ENCODE peak calls at places on chromosomes 1 and 21, in five cellular contexts. E is upper lobe of right lung, N is SJSA1, H is mesendoderm, T is tibial artery. Q is an unnamed sample.

GRCh38 chr1:1359668-1360468 is 1.5 kb upstream of the MXRA8 start:
- DNase-seq in E (peak), N (peak), H (no peak), T (no peak), Q (no peak)

GRCh38 chr1:166159656-166160055 is 7.1 kb downstream of the FAM78B start:
- DNase-seq in E (no peak), N (no peak), H (peak), T (no peak), Q (no peak)

GRCh38 chr1:29579821-29580425 is 343.6 kb downstream of the PTPRU start:
- DNase-seq in E (no peak), N (no peak), H (no peak), T (no peak), Q (peak)

GRCh38 chr1:46394108-46394871 is at the start of gene FAAH:
- DNase-seq in E (peak), N (no peak), H (peak), T (peak), Q (no peak)

GRCh38 chr21:37452222-37452621 is 85.6 kb downstream of the DYRK1A start:
- DNase-seq in E (no peak), N (peak), H (peak), T (peak), Q (peak)

GRCh38 chr1:145999321-146000024 is 3.1 kb upstream of the TXNIP start:
- DNase-seq in E (no peak), N (no peak), H (no peak), T (peak), Q (no peak)

GRCh38 chr1:2966940-2967725 is 54.1 kb upstream of the ACTRT2 start:
- DNase-seq in E (peak), N (no peak), H (no peak), T (peak), Q (no peak)

GRCh38 chr1:80218112-80218511 is 1211.6 kb upstream of the ADGRL4 start:
- DNase-seq in E (no peak), N (peak), H (peak), T (no peak), Q (peak)

GRCh38 chr1:58290685-58291372 is 255.7 kb downstream of the OMA1 start:
- DNase-seq in E (no peak), N (no peak), H (peak), T (no peak), Q (peak)

GRCh38 chr1:7783178-7783711 is 846 bp upstream of the PER3 start:
- DNase-seq in E (peak), N (peak), H (peak), T (peak), Q (no peak)

GRCh38 chr1:236332092-236332758 is 50.5 kb upstream of the ERO1B start:
- DNase-seq in E (no peak), N (no peak), H (no peak), T (no peak), Q (no peak)

GRCh38 chr21:43889055-43889454 is 24.0 kb downstream of the AGPAT3 start:
- DNase-seq in E (no peak), N (no peak), H (no peak), T (no peak), Q (no peak)

GRCh38 chr1:37474697-37475379 is 458 bp downstream of the ZC3H12A start:
- DNase-seq in E (peak), N (peak), H (peak), T (no peak), Q (no peak)

GRCh38 chr1:23657659-23658275 is 33.8 kb upstream of the RPL11 start:
- DNase-seq in E (peak), N (peak), H (peak), T (no peak), Q (no peak)

GRCh38 chr1:150576794-150577556 is 2.4 kb downstream of the MCL1 start:
- DNase-seq in E (peak), N (peak), H (no peak), T (no peak), Q (no peak)

GRCh38 chr1:159009287-159009686 is 420 bp upstream of the IFI16 start:
- DNase-seq in E (no peak), N (no peak), H (no peak), T (no peak), Q (no peak)
- H3K4me3 ChIP-seq in E (peak), N (peak), H (no peak), T (peak), Q (no peak)

GRCh38 chr1:223725578-223725977 is 13.2 kb downstream of the CAPN2 start:
- DNase-seq in E (no peak), N (no peak), H (no peak), T (no peak), Q (no peak)
- H3K4me3 ChIP-seq in E (no peak), N (no peak), H (no peak), T (no peak), Q (no peak)

DNA sequence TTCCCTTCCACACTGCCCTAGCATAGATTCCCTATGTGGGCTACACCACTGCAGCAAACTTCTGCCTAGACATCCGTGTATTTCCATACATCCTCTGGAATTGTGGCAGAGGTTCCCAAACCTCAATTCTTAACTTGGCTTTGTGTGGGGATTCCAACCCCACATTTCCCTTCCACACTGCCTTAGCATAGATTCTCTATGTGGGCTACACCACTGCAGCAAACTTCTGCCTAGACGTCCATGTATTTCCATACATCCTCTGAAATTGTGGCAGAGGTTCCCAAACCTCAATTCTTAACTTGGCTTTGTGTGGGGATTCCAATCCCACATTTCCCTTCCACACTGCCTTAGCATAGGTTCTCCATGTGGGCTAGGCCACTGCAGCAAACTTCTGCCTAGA is 31.4 kb downstream of the ZNF670 start:
- DNase-seq in E (no peak), N (no peak), H (peak), T (no peak), Q (no peak)
- H3K4me3 ChIP-seq in E (no peak), N (no peak), H (no peak), T (no peak), Q (no peak)

GRCh38 chr1:85579619-85580018 is 942 bp upstream of the CCN1 start:
- DNase-seq in E (no peak), N (peak), H (peak), T (peak), Q (no peak)
- H3K4me3 ChIP-seq in E (peak), N (peak), H (no peak), T (peak), Q (peak)

DNA sequence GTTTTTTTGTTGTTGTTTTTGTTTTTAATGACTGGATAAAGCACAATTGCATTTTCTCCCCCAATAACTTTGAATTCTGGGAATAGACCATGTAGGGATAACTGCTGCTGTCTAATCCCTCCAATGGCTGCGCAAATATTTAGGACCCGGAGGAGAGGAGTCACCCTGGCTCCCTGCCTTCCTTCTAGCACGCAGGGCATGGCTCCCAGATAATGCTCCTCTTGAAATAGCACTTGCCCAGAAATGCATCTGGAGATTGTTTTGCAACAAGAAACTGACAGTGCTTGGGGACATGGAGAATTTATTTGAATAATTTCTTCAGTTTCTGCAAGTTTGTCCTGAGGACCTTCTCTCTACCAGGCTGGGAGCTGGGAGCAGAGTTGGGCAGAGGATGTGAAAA is 83.5 kb downstream of the MAN1C1 start:
- DNase-seq in E (no peak), N (no peak), H (no peak), T (peak), Q (peak)
- H3K4me3 ChIP-seq in E (no peak), N (no peak), H (no peak), T (no peak), Q (no peak)

GRCh38 chr1:233668146-233668724 is 54.3 kb downstream of the KCNK1 start:
- DNase-seq in E (no peak), N (no peak), H (no peak), T (no peak), Q (peak)

GRCh38 chr1:233664254-233664653 is 50.3 kb downstream of the KCNK1 start:
- DNase-seq in E (no peak), N (no peak), H (no peak), T (no peak), Q (no peak)

GRCh38 chr1:233664804-233665574 is 51.1 kb downstream of the KCNK1 start:
- DNase-seq in E (no peak), N (no peak), H (no peak), T (no peak), Q (no peak)

GRCh38 chr1:233668725-233669294 is 54.9 kb downstream of the KCNK1 start:
- DNase-seq in E (no peak), N (no peak), H (no peak), T (no peak), Q (peak)

DNA sequence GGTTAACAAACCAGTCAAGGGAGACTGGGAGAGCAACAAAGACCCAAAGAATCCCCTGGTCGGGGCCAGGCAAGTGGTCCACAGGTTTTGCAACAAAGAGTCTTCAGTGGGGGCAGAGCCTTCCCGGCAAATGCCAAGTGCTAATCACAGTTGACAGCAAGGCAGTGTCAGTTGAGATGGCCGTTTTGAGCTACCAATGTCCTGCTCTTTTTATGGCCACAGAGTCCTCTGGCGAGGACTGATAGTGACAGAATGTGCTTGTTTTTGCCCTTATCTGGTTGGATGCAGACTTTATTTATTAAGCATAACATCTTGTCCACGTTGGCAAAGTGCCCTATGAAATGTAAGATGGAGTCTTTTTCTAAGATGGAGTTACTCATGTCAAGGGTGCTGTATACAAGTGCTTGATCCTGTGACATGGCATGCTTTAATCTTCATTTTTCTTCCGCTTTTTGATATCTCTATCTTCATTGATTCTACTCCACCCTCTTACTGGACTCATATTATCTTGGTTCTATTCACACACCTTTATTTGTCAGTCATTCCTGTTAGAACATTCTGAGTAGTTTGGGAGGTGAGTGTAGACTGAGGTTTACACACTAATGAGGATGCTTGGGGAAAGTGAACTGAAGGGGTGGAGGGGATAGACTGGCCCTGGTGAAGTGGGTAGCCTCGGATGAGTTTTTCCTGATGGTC is 51.8 kb downstream of the KCNK1 start:
- DNase-seq in E (no peak), N (no peak), H (no peak), T (no peak), Q (no peak)
- H3K4me3 ChIP-seq in E (no peak), N (no peak), H (no peak), T (no peak), Q (no peak)

DNA sequence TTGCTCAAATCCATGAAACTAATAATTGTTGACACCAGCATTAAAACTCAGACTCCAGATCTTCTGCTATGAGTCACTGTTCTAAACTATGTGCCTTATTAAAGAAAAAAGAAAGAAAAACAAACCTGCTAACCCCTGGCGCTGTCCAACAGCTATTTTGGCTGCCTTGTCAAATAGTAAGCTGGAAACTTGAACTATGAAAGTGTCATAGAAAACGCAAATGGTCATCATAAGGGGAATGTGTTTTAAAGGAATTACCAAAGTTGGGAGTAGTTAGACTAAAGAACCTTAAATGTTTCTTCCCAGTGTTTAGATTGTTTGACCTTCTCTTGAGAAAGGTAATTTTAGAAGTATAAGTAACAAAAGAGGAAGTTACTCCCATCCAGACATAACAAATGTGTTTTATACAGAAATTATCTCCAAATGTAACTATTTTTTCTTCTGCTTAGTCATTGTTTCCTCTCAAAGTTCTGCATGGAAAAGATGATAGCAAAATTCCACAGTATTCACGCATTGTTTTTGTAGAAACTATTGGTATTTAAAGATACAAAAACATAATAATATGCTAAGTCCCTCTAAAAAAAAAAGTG is 272.4 kb downstream of the TPR start:
- DNase-seq in E (no peak), N (peak), H (no peak), T (no peak), Q (peak)
- H3K4me3 ChIP-seq in E (no peak), N (no peak), H (no peak), T (no peak), Q (no peak)

DNA sequence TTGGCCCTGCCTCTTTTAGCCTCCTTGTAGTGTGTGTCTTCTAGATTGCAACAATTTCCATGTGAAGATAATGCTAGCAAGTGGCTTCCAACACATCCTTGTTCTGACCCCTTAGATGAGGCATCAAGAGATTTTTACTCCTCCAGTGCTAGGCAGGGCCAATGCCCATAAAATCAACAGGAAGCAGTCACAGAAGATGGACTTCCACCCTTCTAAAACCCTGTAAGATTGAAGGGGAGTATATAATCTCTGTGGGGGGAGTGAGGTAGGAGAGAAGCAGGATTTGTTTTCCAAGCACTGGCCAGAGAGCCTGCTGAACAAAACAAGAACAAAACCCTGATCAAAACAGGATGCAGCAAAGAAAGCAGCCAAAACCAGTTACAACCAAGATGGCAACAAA is 12.2 kb downstream of the GON4L start:
- DNase-seq in E (no peak), N (no peak), H (no peak), T (no peak), Q (no peak)
- H3K4me3 ChIP-seq in E (no peak), N (no peak), H (no peak), T (no peak), Q (no peak)